ENCODE peak calls at places on chromosomes 4 and X, in nine cellular contexts. One of them, this sample, is unnamed.

GRCh38 chr4:41452484-41453225 is 85.3 kb upstream of the LIMCH1 start:
- DNase-seq in pancreas: no peak
- DNase-seq in psoas muscle: no peak
- DNase-seq in adrenal gland: no peak
- DNase-seq in left ventricle myocardium inferior: no peak
- DNase-seq in upper lobe of right lung: no peak
- DNase-seq in MM.1S: no peak
- DNase-seq in tibial artery: no peak
- DNase-seq in spleen: no peak
- DNase-seq in this sample: no peak

GRCh38 chr4:128596844-128597243 is 212.7 kb upstream of the JADE1 start:
- DNase-seq in psoas muscle: no peak
- DNase-seq in left ventricle myocardium inferior: no peak
- DNase-seq in tibial artery: no peak
- DNase-seq in upper lobe of right lung: no peak
- DNase-seq in adrenal gland: no peak
- DNase-seq in spleen: no peak
- DNase-seq in pancreas: no peak
- DNase-seq in MM.1S: no peak
- DNase-seq in this sample: no peak

GRCh38 chr4:53921856-53922255 is 142.5 kb downstream of the CHIC2 start:
- DNase-seq in adrenal gland: no peak
- DNase-seq in left ventricle myocardium inferior: no peak
- DNase-seq in psoas muscle: no peak
- DNase-seq in upper lobe of right lung: no peak
- DNase-seq in MM.1S: no peak
- DNase-seq in pancreas: no peak
- DNase-seq in spleen: no peak
- DNase-seq in tibial artery: no peak
- DNase-seq in this sample: no peak

GRCh38 chr4:7247521-7247920 is 55.2 kb downstream of the SORCS2 start:
- DNase-seq in tibial artery: no peak
- DNase-seq in psoas muscle: no peak
- DNase-seq in left ventricle myocardium inferior: no peak
- DNase-seq in upper lobe of right lung: no peak
- DNase-seq in spleen: no peak
- DNase-seq in adrenal gland: no peak
- DNase-seq in MM.1S: no peak
- DNase-seq in pancreas: no peak
- DNase-seq in this sample: no peak

GRCh38 chrX:145817299-145817665 is 347 bp upstream of the SLITRK2 start:
- DNase-seq in tibial artery: no peak
- DNase-seq in pancreas: peak
- DNase-seq in spleen: no peak
- DNase-seq in upper lobe of right lung: no peak
- DNase-seq in left ventricle myocardium inferior: no peak
- DNase-seq in MM.1S: no peak
- DNase-seq in psoas muscle: no peak
- DNase-seq in adrenal gland: no peak
- DNase-seq in this sample: no peak

GRCh38 chr4:186104895-186105720 is 604 bp downstream of the FAM149A start:
- DNase-seq in tibial artery: no peak
- DNase-seq in left ventricle myocardium inferior: no peak
- DNase-seq in psoas muscle: peak
- DNase-seq in pancreas: peak
- DNase-seq in upper lobe of right lung: peak
- DNase-seq in adrenal gland: no peak
- DNase-seq in MM.1S: peak
- DNase-seq in spleen: peak
- DNase-seq in this sample: peak

GRCh38 chr4:77601614-77602187 is 3.9 kb upstream of the CXCL13 start:
- DNase-seq in adrenal gland: no peak
- DNase-seq in MM.1S: peak
- DNase-seq in psoas muscle: no peak
- DNase-seq in left ventricle myocardium inferior: no peak
- DNase-seq in spleen: no peak
- DNase-seq in pancreas: no peak
- DNase-seq in upper lobe of right lung: no peak
- DNase-seq in tibial artery: no peak
- DNase-seq in this sample: no peak

GRCh38 chrX:20711366-20711765 is 444.7 kb upstream of the RPS6KA3 start:
- DNase-seq in tibial artery: no peak
- DNase-seq in spleen: no peak
- DNase-seq in upper lobe of right lung: no peak
- DNase-seq in pancreas: no peak
- DNase-seq in adrenal gland: no peak
- DNase-seq in MM.1S: no peak
- DNase-seq in psoas muscle: no peak
- DNase-seq in left ventricle myocardium inferior: no peak
- DNase-seq in this sample: no peak

GRCh38 chr4:24778427-24779225 is 16.7 kb upstream of the SOD3 start:
- DNase-seq in pancreas: no peak
- DNase-seq in adrenal gland: no peak
- DNase-seq in upper lobe of right lung: no peak
- DNase-seq in tibial artery: peak
- DNase-seq in MM.1S: no peak
- DNase-seq in psoas muscle: peak
- DNase-seq in spleen: no peak
- DNase-seq in left ventricle myocardium inferior: peak
- DNase-seq in this sample: no peak

GRCh38 chr4:16225996-16226815 is at the start of gene TAPT1:
- DNase-seq in psoas muscle: peak
- DNase-seq in spleen: peak
- DNase-seq in left ventricle myocardium inferior: peak
- DNase-seq in tibial artery: peak
- DNase-seq in upper lobe of right lung: peak
- DNase-seq in pancreas: peak
- DNase-seq in adrenal gland: peak
- DNase-seq in MM.1S: peak
- DNase-seq in this sample: peak

GRCh38 chrX:150478496-150479492 is 89.6 kb upstream of the MTM1 start:
- DNase-seq in MM.1S: peak
- DNase-seq in spleen: no peak
- DNase-seq in pancreas: no peak
- DNase-seq in upper lobe of right lung: no peak
- DNase-seq in psoas muscle: no peak
- DNase-seq in left ventricle myocardium inferior: no peak
- DNase-seq in tibial artery: no peak
- DNase-seq in adrenal gland: no peak
- DNase-seq in this sample: no peak

GRCh38 chrX:88584283-88584682 is 162.7 kb upstream of the CPXCR1 start:
- DNase-seq in MM.1S: no peak
- DNase-seq in upper lobe of right lung: no peak
- DNase-seq in left ventricle myocardium inferior: no peak
- DNase-seq in psoas muscle: no peak
- DNase-seq in tibial artery: no peak
- DNase-seq in adrenal gland: no peak
- DNase-seq in pancreas: no peak
- DNase-seq in spleen: no peak
- DNase-seq in this sample: no peak

GRCh38 chr4:147731611-147732515 is at the start of gene ARHGAP10:
- DNase-seq in upper lobe of right lung: peak
- DNase-seq in pancreas: peak
- DNase-seq in adrenal gland: peak
- DNase-seq in left ventricle myocardium inferior: peak
- DNase-seq in MM.1S: peak
- DNase-seq in psoas muscle: peak
- DNase-seq in spleen: peak
- DNase-seq in tibial artery: peak
- DNase-seq in this sample: peak

GRCh38 chrX:148691456-148691855 is 191.0 kb downstream of the AFF2 start:
- DNase-seq in upper lobe of right lung: no peak
- DNase-seq in adrenal gland: no peak
- DNase-seq in pancreas: no peak
- DNase-seq in tibial artery: no peak
- DNase-seq in MM.1S: no peak
- DNase-seq in spleen: no peak
- DNase-seq in left ventricle myocardium inferior: no peak
- DNase-seq in psoas muscle: no peak
- DNase-seq in this sample: no peak

GRCh38 chr4:173538148-173538902 is 8.3 kb upstream of the HAND2 start:
- DNase-seq in pancreas: peak
- DNase-seq in upper lobe of right lung: peak
- DNase-seq in left ventricle myocardium inferior: peak
- DNase-seq in adrenal gland: no peak
- DNase-seq in MM.1S: peak
- DNase-seq in tibial artery: peak
- DNase-seq in psoas muscle: no peak
- DNase-seq in spleen: peak
- DNase-seq in this sample: no peak

GRCh38 chr4:168248311-168248710 is 70.2 kb downstream of the DDX60 start:
- DNase-seq in spleen: no peak
- DNase-seq in adrenal gland: no peak
- DNase-seq in pancreas: no peak
- DNase-seq in psoas muscle: no peak
- DNase-seq in left ventricle myocardium inferior: no peak
- DNase-seq in upper lobe of right lung: no peak
- DNase-seq in tibial artery: no peak
- DNase-seq in MM.1S: no peak
- DNase-seq in this sample: no peak

GRCh38 chrX:39839371-39839770 is 258.4 kb downstream of the BCOR start:
- DNase-seq in left ventricle myocardium inferior: no peak
- DNase-seq in tibial artery: no peak
- DNase-seq in upper lobe of right lung: no peak
- DNase-seq in adrenal gland: no peak
- DNase-seq in psoas muscle: no peak
- DNase-seq in MM.1S: no peak
- DNase-seq in pancreas: no peak
- DNase-seq in spleen: no peak
- DNase-seq in this sample: no peak
- H3K27ac ChIP-seq in left ventricle myocardium inferior: no peak
- H3K27ac ChIP-seq in tibial artery: no peak
- H3K27ac ChIP-seq in upper lobe of right lung: no peak
- H3K27ac ChIP-seq in adrenal gland: no peak
- H3K27ac ChIP-seq in psoas muscle: no peak
- H3K27ac ChIP-seq in MM.1S: no peak
- H3K27ac ChIP-seq in pancreas: no peak
- H3K27ac ChIP-seq in spleen: no peak
- H3K27ac ChIP-seq in this sample: no peak

DNA sequence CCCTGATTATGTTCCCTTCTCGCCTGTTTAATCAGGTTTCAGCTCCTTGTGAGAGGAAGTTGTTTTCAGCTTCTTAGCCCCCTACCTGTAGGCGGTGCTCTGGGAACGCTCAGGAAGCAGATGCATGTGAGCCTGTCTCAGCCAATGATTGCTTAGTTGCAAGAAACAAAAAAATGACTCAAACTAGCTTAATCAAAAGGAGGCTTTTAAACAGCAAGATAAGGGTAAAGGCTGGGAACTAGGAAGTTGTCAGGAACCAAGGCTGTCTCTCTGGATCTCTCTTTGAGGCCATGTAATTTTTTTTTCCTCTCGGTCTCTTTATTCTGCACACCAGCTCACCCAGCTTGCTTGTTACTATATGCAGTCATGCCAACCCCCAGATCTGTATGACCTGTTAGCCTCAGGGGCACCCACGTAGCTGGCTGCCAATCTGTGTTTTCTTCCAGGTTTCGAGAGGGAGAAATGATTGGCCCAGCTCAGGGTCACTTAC is 109.1 kb downstream of the PTTG2 start:
- DNase-seq in left ventricle myocardium inferior: no peak
- DNase-seq in psoas muscle: no peak
- DNase-seq in adrenal gland: peak
- DNase-seq in upper lobe of right lung: no peak
- DNase-seq in pancreas: peak
- DNase-seq in tibial artery: no peak
- DNase-seq in spleen: no peak
- DNase-seq in MM.1S: peak
- DNase-seq in this sample: peak
- TF ChIP-seq CTCF in left ventricle myocardium inferior: peak
- TF ChIP-seq CTCF in psoas muscle: no peak
- TF ChIP-seq CTCF in adrenal gland: peak
- TF ChIP-seq CTCF in upper lobe of right lung: peak
- TF ChIP-seq CTCF in pancreas: peak
- TF ChIP-seq CTCF in tibial artery: no peak
- TF ChIP-seq CTCF in spleen: no peak
- TF ChIP-seq CTCF in MM.1S: peak
- TF ChIP-seq CTCF in this sample: peak

GRCh38 chrX:13080128-13080795 is 35.8 kb upstream of the FAM9C start:
- DNase-seq in adrenal gland: no peak
- DNase-seq in MM.1S: no peak
- DNase-seq in tibial artery: no peak
- DNase-seq in psoas muscle: no peak
- DNase-seq in upper lobe of right lung: no peak
- DNase-seq in spleen: no peak
- DNase-seq in left ventricle myocardium inferior: no peak
- DNase-seq in pancreas: no peak
- DNase-seq in this sample: no peak
- H3K27ac ChIP-seq in adrenal gland: no peak
- H3K27ac ChIP-seq in MM.1S: no peak
- H3K27ac ChIP-seq in tibial artery: no peak
- H3K27ac ChIP-seq in psoas muscle: no peak
- H3K27ac ChIP-seq in upper lobe of right lung: no peak
- H3K27ac ChIP-seq in spleen: peak
- H3K27ac ChIP-seq in left ventricle myocardium inferior: peak
- H3K27ac ChIP-seq in pancreas: no peak
- H3K27ac ChIP-seq in this sample: peak

GRCh38 chr4:73664470-73664869 is 44.2 kb upstream of the RASSF6 start:
- DNase-seq in tibial artery: no peak
- DNase-seq in upper lobe of right lung: no peak
- DNase-seq in left ventricle myocardium inferior: no peak
- DNase-seq in psoas muscle: no peak
- DNase-seq in MM.1S: no peak
- DNase-seq in pancreas: no peak
- DNase-seq in spleen: no peak
- DNase-seq in adrenal gland: no peak
- DNase-seq in this sample: no peak

GRCh38 chr4:73660808-73661207 is 40.6 kb upstream of the RASSF6 start:
- DNase-seq in adrenal gland: no peak
- DNase-seq in psoas muscle: no peak
- DNase-seq in tibial artery: no peak
- DNase-seq in upper lobe of right lung: no peak
- DNase-seq in spleen: no peak
- DNase-seq in MM.1S: no peak
- DNase-seq in pancreas: no peak
- DNase-seq in left ventricle myocardium inferior: no peak
- DNase-seq in this sample: no peak

GRCh38 chr4:73662709-73663546 is 42.7 kb upstream of the RASSF6 start:
- DNase-seq in spleen: no peak
- DNase-seq in left ventricle myocardium inferior: no peak
- DNase-seq in tibial artery: no peak
- DNase-seq in pancreas: no peak
- DNase-seq in psoas muscle: no peak
- DNase-seq in adrenal gland: no peak
- DNase-seq in MM.1S: peak
- DNase-seq in upper lobe of right lung: no peak
- DNase-seq in this sample: no peak

DNA sequence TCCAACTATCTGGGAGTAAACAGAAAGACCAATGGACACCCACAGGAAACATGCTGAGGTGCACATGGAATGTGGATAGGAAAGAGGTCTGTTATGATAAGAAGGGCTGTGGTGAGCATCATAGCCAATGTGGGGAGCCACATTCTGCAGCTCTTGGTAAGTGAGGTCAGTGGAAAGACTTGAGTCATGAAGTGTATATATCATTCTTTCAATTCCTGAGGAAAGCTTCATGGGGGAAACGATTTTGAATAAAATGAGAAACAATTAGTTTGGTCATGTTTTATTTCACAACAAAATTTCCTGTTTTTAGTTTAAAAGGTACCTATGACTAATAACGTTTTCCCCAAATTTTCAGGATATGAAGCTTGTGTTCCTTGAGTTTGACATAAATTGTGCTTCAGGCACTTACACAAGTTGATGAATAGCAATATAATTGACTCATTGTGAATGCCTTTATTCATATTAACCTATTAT is 41.4 kb upstream of the RASSF6 start:
- DNase-seq in tibial artery: no peak
- DNase-seq in pancreas: no peak
- DNase-seq in left ventricle myocardium inferior: no peak
- DNase-seq in upper lobe of right lung: no peak
- DNase-seq in psoas muscle: no peak
- DNase-seq in adrenal gland: no peak
- DNase-seq in MM.1S: no peak
- DNase-seq in spleen: no peak
- DNase-seq in this sample: no peak
- TF ChIP-seq CTCF in tibial artery: no peak
- TF ChIP-seq CTCF in pancreas: no peak
- TF ChIP-seq CTCF in left ventricle myocardium inferior: no peak
- TF ChIP-seq CTCF in upper lobe of right lung: no peak
- TF ChIP-seq CTCF in psoas muscle: no peak
- TF ChIP-seq CTCF in adrenal gland: no peak
- TF ChIP-seq CTCF in MM.1S: no peak
- TF ChIP-seq CTCF in spleen: no peak
- TF ChIP-seq CTCF in this sample: no peak

This sample was measured in colonic mucosa.